ENCODE peak calls at places on chromosomes 2 and 18, in four cellular contexts. K, N, M and W are unnamed samples.

GRCh38 chr18:40124107-40124506 is 1830.9 kb upstream of the PIK3C3 start:
- DNase-seq in K (no peak), N (peak), M (no peak), W (peak)

GRCh38 chr2:212193066-212193465 is 345.5 kb downstream of the ERBB4 start:
- DNase-seq in K (no peak), N (no peak), M (no peak), W (no peak)

GRCh38 chr2:37775908-37776250 is 104.4 kb upstream of the CDC42EP3 start:
- DNase-seq in K (no peak), N (peak), M (no peak), W (peak)

GRCh38 chr2:113164234-113164929 is 9.4 kb upstream of the PSD4 start:
- DNase-seq in K (no peak), N (no peak), M (no peak), W (no peak)

GRCh38 chr2:151200844-151201243 is 60.8 kb downstream of the RBM43 start:
- DNase-seq in K (no peak), N (no peak), M (no peak), W (no peak)

GRCh38 chr18:79272916-79273315 is 122.8 kb upstream of the NFATC1 start:
- DNase-seq in K (no peak), N (no peak), M (no peak), W (no peak)

GRCh38 chr2:106849253-106849652 is 36.7 kb downstream of the ST6GAL2 start:
- DNase-seq in K (no peak), N (no peak), M (no peak), W (no peak)

GRCh38 chr18:76450912-76451421 is 44.1 kb downstream of the ZNF516 start:
- DNase-seq in K (no peak), N (peak), M (no peak), W (no peak)

GRCh38 chr2:115118306-115118705 is 675.9 kb downstream of the DPP10 start:
- DNase-seq in K (no peak), N (no peak), M (no peak), W (no peak)

GRCh38 chr2:780581-780980 is 103.4 kb upstream of the TMEM18 start:
- DNase-seq in K (no peak), N (no peak), M (no peak), W (no peak)

GRCh38 chr2:49265471-49265870 is 111.2 kb upstream of the FSHR start:
- DNase-seq in K (no peak), N (no peak), M (no peak), W (no peak)

GRCh38 chr2:128187032-128187654 is 96.1 kb downstream of the UGGT1 start:
- DNase-seq in K (no peak), N (peak), M (peak), W (peak)

GRCh38 chr2:10533811-10534321 is 85.7 kb upstream of the ODC1 start:
- DNase-seq in K (no peak), N (no peak), M (no peak), W (peak)

GRCh38 chr2:171522057-171522803 is at the start of gene CYBRD1:
- DNase-seq in K (peak), N (peak), M (peak), W (peak)

GRCh38 chr2:215879977-215880940 is 133.1 kb downstream of the MREG start:
- DNase-seq in K (no peak), N (no peak), M (no peak), W (no peak)

GRCh38 chr18:77098033-77098432 is 34.5 kb downstream of the MBP start:
- DNase-seq in K (no peak), N (no peak), M (no peak), W (no peak)

GRCh38 chr2:213696427-213696826 is 412.2 kb downstream of the SPAG16 start:
- DNase-seq in K (no peak), N (no peak), M (no peak), W (no peak)

GRCh38 chr2:152611458-152612231 is 105.6 kb downstream of the PRPF40A start:
- DNase-seq in K (peak), N (peak), M (peak), W (peak)

GRCh38 chr2:8115966-8116365 is 565.9 kb upstream of the ID2 start:
- DNase-seq in K (no peak), N (no peak), M (no peak), W (no peak)

GRCh38 chr18:59149007-59149406 is 9.3 kb downstream of the SEC11C start:
- DNase-seq in K (no peak), N (no peak), M (no peak), W (no peak)

GRCh38 chr18:63025251-63025710 is 294.3 kb downstream of the BCL2 start:
- DNase-seq in K (no peak), N (no peak), M (no peak), W (no peak)

GRCh38 chr2:240435457-240435954 is at the start of gene GPC1:
- DNase-seq in K (peak), N (peak), M (peak), W (peak)

GRCh38 chr2:188272121-188272520 is 19.6 kb upstream of the GULP1 start:
- DNase-seq in K (no peak), N (no peak), M (no peak), W (no peak)

GRCh38 chr2:15311201-15311882 is 249.8 kb downstream of the NBAS start:
- DNase-seq in K (no peak), N (no peak), M (no peak), W (no peak)

GRCh38 chr2:240936106-240936505 is 30.0 kb downstream of the CROCC2 start:
- DNase-seq in K (no peak), N (no peak), M (no peak), W (no peak)

GRCh38 chr2:8803658-8804379 is 33.6 kb downstream of the KIDINS220 start:
- DNase-seq in K (peak), N (peak), M (peak), W (peak)

GRCh38 chr2:9337901-9338300 is 85.4 kb downstream of the ITGB1BP1 start:
- DNase-seq in K (no peak), N (no peak), M (no peak), W (no peak)

GRCh38 chr18:452801-453200 is 47.7 kb downstream of the COLEC12 start:
- DNase-seq in K (no peak), N (no peak), M (no peak), W (no peak)

GRCh38 chr2:26801342-26801741 is 15.5 kb downstream of the CENPA start:
- DNase-seq in K (no peak), N (no peak), M (no peak), W (no peak)

GRCh38 chr2:8454797-8455196 is 227.1 kb upstream of the ID2 start:
- DNase-seq in K (no peak), N (no peak), M (no peak), W (no peak)

GRCh38 chr2:229633546-229633945 is 80.8 kb downstream of the DNER start:
- DNase-seq in K (no peak), N (no peak), M (no peak), W (no peak)

GRCh38 chr2:189285962-189286648 is 106.5 kb upstream of the COL5A2 start:
- DNase-seq in K (no peak), N (peak), M (peak), W (peak)

GRCh38 chr2:186592137-186592875 is 2.5 kb downstream of the ITGAV start:
- DNase-seq in K (no peak), N (no peak), M (no peak), W (no peak)

GRCh38 chr2:119088416-119088815 is 70.1 kb downstream of the C1QL2 start:
- DNase-seq in K (no peak), N (no peak), M (no peak), W (no peak)